ENCODE peak calls at places on chromosomes 12 and 14, in eight cellular contexts. M is left cardiac atrium; B is mesenchymal stem cell; X is HFFc6; U is occipital lobe; G is stimulated activated CD4-positive, alpha-beta T cell treated with anti-CD3 and anti-CD28 coated beads, TNF-alpha, amount 100 ng/mL, for 24 hours; O is kidney glomerular epithelial cell; V is K562. T is an unnamed sample.

GRCh38 chr14:93540235-93540634 is 109.5 kb downstream of the UNC79 start:
- DNase-seq in M (no peak), B (no peak), X (no peak), U (no peak), G (no peak), O (no peak), V (no peak), T (no peak)

GRCh38 chr12:111268738-111269572 is 99.9 kb downstream of the PHETA1 start:
- DNase-seq in M (no peak), B (no peak), X (no peak), U (no peak), G (no peak), O (no peak), V (peak; percentile 49), T (no peak)

GRCh38 chr14:64891839-64892375 is 12.2 kb upstream of the SPTB start:
- DNase-seq in M (no peak), B (peak; percentile 74), X (peak; percentile 69), U (no peak), G (peak; percentile 23), O (peak; percentile 59), V (peak; percentile 72), T (no peak)

GRCh38 chr12:60120199-60120598 is 524.4 kb downstream of the SLC16A7 start:
- DNase-seq in M (no peak), B (no peak), X (no peak), U (no peak), G (no peak), O (no peak), V (no peak), T (no peak)

GRCh38 chr12:46908936-46909635 is 83.3 kb upstream of the SLC38A4 start:
- DNase-seq in M (no peak), B (no peak), X (no peak), U (no peak), G (no peak), O (no peak), V (no peak), T (no peak)

GRCh38 chr14:68020999-68021663 is 201.6 kb downstream of the RAD51B start:
- DNase-seq in M (no peak), B (no peak), X (no peak), U (no peak), G (no peak), O (no peak), V (no peak), T (no peak)

GRCh38 chr14:87960013-87960787 is 32.8 kb downstream of the GALC start:
- DNase-seq in M (no peak), B (no peak), X (no peak), U (no peak), G (no peak), O (no peak), V (no peak), T (no peak)

GRCh38 chr14:92340938-92341337 is 18.0 kb downstream of the SLC24A4 start:
- DNase-seq in M (no peak), B (no peak), X (no peak), U (peak; percentile 11), G (no peak), O (no peak), V (no peak), T (no peak)

GRCh38 chr12:93215290-93215678 is 162.4 kb upstream of the NUDT4 start:
- DNase-seq in M (no peak), B (no peak), X (no peak), U (no peak), G (no peak), O (no peak), V (no peak), T (no peak)

GRCh38 chr12:65533177-65533883 is 254.8 kb downstream of the MSRB3 start:
- DNase-seq in M (no peak), B (peak; percentile 83), X (peak; percentile 61), U (no peak), G (no peak), O (peak; percentile 80), V (no peak), T (no peak)

GRCh38 chr12:92570056-92570753 is 132.6 kb upstream of the PLEKHG7 start:
- DNase-seq in M (peak; percentile 35), B (peak; percentile 84), X (peak; percentile 69), U (peak; percentile 38), G (peak; percentile 55), O (peak; percentile 80), V (peak; percentile 84), T (no peak)

GRCh38 chr12:22334696-22335290 is at the start of gene ST8SIA1:
- DNase-seq in M (peak; percentile 53), B (peak; percentile 31), X (no peak), U (peak; percentile 67), G (no peak), O (no peak), V (no peak), T (peak; percentile 50)

GRCh38 chr14:54465654-54466053 is 23.1 kb downstream of the GMFB start:
- DNase-seq in M (no peak), B (peak; percentile 16), X (no peak), U (no peak), G (no peak), O (no peak), V (peak; percentile 4), T (no peak)

GRCh38 chr12:25800101-25800500 is 158.4 kb upstream of the RASSF8 start:
- DNase-seq in M (no peak), B (no peak), X (no peak), U (no peak), G (no peak), O (no peak), V (no peak), T (no peak)

GRCh38 chr14:31278883-31279282 is 71.3 kb upstream of the HECTD1 start:
- DNase-seq in M (no peak), B (no peak), X (no peak), U (no peak), G (no peak), O (no peak), V (no peak), T (no peak)

GRCh38 chr12:75720807-75721206 is 209.4 kb upstream of the KRR1 start:
- DNase-seq in M (no peak), B (no peak), X (no peak), U (no peak), G (no peak), O (no peak), V (peak; percentile 19), T (no peak)

GRCh38 chr12:46965137-46965536 is 114.3 kb upstream of the PCED1B start:
- DNase-seq in M (no peak), B (no peak), X (no peak), U (no peak), G (no peak), O (peak; percentile 24), V (no peak), T (no peak)

T was measured in heart right ventricle.